ENCODE peak calls at places on chromosomes 5 and 9, in seven cellular contexts. D, B, L, H, W, U and C are unnamed samples.
A peak's percentile ranks its signal among the peaks of the same experiment; 100 is the strongest.

GRCh38 chr9:129027685-129028191 is 393 bp downstream of the SH3GLB2 start:
- DNase-seq in W (peak; percentile 87), H (peak; percentile 74), D (no peak), B (no peak), U (peak; percentile 32), L (no peak), C (no peak)

GRCh38 chr5:132828846-132829494 is 1.5 kb downstream of the SHROOM1 start:
- DNase-seq in U (no peak), W (no peak), B (no peak), L (no peak), D (no peak), H (no peak), C (no peak)

GRCh38 chr5:134432677-134433359 is 21.1 kb upstream of the CDKN2AIPNL start:
- DNase-seq in B (peak; percentile 67), L (peak; percentile 77), U (no peak), D (no peak), W (no peak), H (no peak), C (no peak)

GRCh38 chr9:37566716-37567115 is 9.5 kb downstream of the FBXO10 start:
- DNase-seq in B (no peak), D (no peak), W (no peak), H (no peak), U (no peak), L (no peak), C (no peak)

GRCh38 chr5:28603869-28604268 is 1565.5 kb upstream of the CDH9 start:
- DNase-seq in H (no peak), B (no peak), L (no peak), U (no peak), W (no peak), D (no peak), C (no peak)

GRCh38 chr9:38643456-38644173 is 23.2 kb upstream of the ANKRD18A start:
- DNase-seq in W (no peak), L (no peak), H (no peak), B (no peak), D (no peak), U (no peak), C (no peak)

GRCh38 chr9:134618163-134618822 is 23.3 kb upstream of the COL5A1 start:
- DNase-seq in U (peak; percentile 24), W (peak; percentile 73), D (no peak), B (no peak), L (peak; percentile 42), H (no peak), C (no peak)

GRCh38 chr9:82961504-82962125 is 101.3 kb downstream of the RASEF start:
- DNase-seq in D (peak; percentile 70), U (peak; percentile 44), B (peak; percentile 70), W (no peak), H (peak; percentile 75), L (peak; percentile 91), C (peak; percentile 61)

GRCh38 chr9:90593646-90594045 is 49.0 kb downstream of the DIRAS2 start:
- DNase-seq in W (no peak), H (no peak), D (no peak), U (no peak), L (no peak), B (no peak), C (no peak)

GRCh38 chr5:110687485-110687884 is 39.0 kb downstream of the TMEM232 start:
- DNase-seq in L (no peak), U (no peak), D (no peak), W (no peak), B (no peak), H (no peak), C (no peak)

GRCh38 chr9:35651964-35652828 is 1.5 kb upstream of the SIT1 start:
- DNase-seq in L (no peak), U (no peak), B (peak; percentile 72), W (no peak), H (no peak), D (no peak), C (no peak)

DNA sequence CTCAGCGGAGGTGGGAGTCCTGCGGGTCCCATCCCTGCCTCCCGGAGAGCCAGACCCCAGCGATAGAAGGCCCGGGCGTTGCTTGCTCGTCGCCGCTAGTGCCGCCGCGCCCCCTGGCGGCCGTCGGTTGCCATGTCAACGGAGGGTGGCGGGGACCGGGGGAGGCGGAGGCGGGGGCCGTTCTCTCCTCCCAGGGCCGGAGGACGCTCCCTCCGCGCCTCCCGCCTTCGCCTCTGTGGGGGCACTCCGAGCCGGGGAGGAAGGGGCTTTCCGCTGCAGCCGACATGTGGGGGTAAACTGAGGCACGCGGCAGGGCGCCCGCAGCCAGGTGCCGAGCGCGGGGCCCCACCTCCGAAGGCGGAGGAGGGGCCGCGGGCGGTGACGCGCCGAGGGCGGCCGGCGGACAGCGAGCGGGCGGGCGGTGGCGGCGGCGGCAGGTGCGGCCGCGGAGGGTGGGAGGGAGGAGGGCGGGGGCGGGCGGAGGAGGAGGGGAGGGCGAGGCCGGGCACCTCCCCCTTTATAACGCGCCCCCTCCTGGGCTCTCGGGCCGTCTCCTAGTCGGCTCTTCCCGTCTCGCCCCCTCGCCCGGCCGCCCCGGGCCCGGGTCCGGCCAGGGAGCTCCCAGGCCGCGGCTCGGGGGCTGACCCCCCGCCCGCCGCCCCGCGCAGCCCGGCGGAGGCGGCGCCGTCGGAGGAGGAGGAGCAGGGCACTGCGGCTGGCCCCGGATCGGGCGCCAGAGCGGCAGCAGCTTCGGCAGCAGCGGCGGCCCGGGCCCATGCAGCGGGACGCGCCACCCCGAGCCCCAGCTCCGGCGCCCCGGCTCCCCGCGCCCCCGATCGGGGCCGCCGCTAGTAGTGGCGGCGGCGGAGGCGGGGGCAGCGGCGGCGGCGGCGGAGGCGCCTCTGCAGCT is 556 bp upstream of the CDK9 start:
- DNase-seq in W (peak; percentile 97), B (peak; percentile 64), H (peak; percentile 89), D (peak; percentile 70), U (peak; percentile 81), L (peak; percentile 96), C (peak; percentile 91)
- H3K9me3 ChIP-seq in W (no peaks in the 10 kb centered on the region), B (no peaks in the 10 kb centered on the region), H (no peaks in the 10 kb centered on the region), D (no peaks in the 10 kb centered on the region), U (no peaks in the 10 kb centered on the region), L (no peaks in the 10 kb centered on the region), C (no peaks in the 10 kb centered on the region)

GRCh38 chr5:31638286-31638685 is 645 bp upstream of the PDZD2 start:
- DNase-seq in W (peak; percentile 86), U (no peak), D (no peak), H (no peak), L (no peak), B (no peak), C (peak; percentile 31)

GRCh38 chr5:31640024-31640423 is 1.1 kb downstream of the PDZD2 start:
- DNase-seq in U (no peak), W (no peak), B (no peak), L (peak; percentile 70), D (no peak), H (no peak), C (no peak)

GRCh38 chr5:31637851-31638250 is 1.1 kb upstream of the PDZD2 start:
- DNase-seq in U (no peak), L (no peak), B (no peak), D (no peak), H (no peak), W (no peak), C (no peak)

GRCh38 chr5:31639488-31640011 is 619 bp downstream of the PDZD2 start:
- DNase-seq in W (no peak), U (no peak), L (peak; percentile 77), B (no peak), D (no peak), H (no peak), C (no peak)

GRCh38 chr5:31638748-31639418 is at the start of gene PDZD2:
- DNase-seq in U (peak; percentile 72), W (peak; percentile 90), H (peak; percentile 43), D (peak; percentile 90), B (peak; percentile 46), L (peak; percentile 92), C (peak; percentile 85)
- H3K4me3 ChIP-seq in U (peak within 1 kb of the TSS; percentile 78), W (peak within 1 kb of the TSS; percentile 77), H (peak within 1 kb of the TSS; percentile 68), D (peak within 1 kb of the TSS; percentile 48), B (peak within 1 kb of the TSS; percentile 57), L (peak within 1 kb of the TSS; percentile 85), C (peak within 1 kb of the TSS; percentile 88)

GRCh38 chr9:92850898-92851297 is 26.9 kb downstream of the ZNF484 start:
- DNase-seq in W (no peak), U (no peak), L (no peak), H (peak; percentile 15), B (no peak), D (no peak), C (no peak)

DNA sequence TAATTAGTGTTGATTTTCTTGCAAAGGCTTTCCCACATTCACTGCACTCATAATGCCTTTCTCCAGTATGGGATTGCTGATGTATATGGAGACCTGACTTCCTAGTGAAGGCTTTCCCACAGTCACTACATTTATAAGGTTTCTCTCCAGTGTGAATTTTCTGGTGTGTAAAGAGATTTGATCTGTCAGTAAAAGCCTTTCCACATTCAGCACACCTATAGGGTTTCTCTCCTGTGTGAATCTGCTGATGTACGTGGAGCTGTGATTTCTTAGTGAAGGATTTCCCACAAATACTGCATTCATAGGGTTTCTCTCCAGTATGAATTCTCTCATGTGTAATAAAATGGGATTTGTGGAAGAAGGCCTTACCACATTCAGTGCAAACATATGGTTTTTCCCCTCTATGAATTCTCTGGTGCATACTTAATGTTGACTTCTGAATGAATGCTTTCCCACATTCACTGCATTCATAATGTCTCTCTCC is 31.1 kb downstream of the ZNF484 start:
- DNase-seq in D (no peak), L (no peak), W (no peak), B (no peak), H (no peak), U (no peak), C (no peak)
- H3K9me3 ChIP-seq in D (peaks cover 17% of the 10 kb centered on the region), L (peaks cover 87% of the 10 kb centered on the region), W (peaks cover 11% of the 10 kb centered on the region), B (peaks cover 47% of the 10 kb centered on the region), H (peaks cover 44% of the 10 kb centered on the region), U (peaks cover 7% of the 10 kb centered on the region), C (peaks cover 82% of the 10 kb centered on the region)

GRCh38 chr5:150946351-150946905 is 41.6 kb upstream of the ZNF300 start:
- DNase-seq in B (peak; percentile 39), D (no peak), L (no peak), U (peak; percentile 80), W (peak; percentile 94), H (no peak), C (peak; percentile 92)

GRCh38 chr5:150948539-150948938 is 43.8 kb upstream of the ZNF300 start:
- DNase-seq in D (no peak), B (no peak), U (no peak), W (no peak), H (no peak), L (no peak), C (no peak)

GRCh38 chr5:150945947-150946346 is 41.2 kb upstream of the ZNF300 start:
- DNase-seq in L (no peak), D (no peak), W (no peak), B (no peak), H (no peak), U (no peak), C (no peak)

GRCh38 chr5:150945501-150945900 is 40.7 kb upstream of the ZNF300 start:
- DNase-seq in D (no peak), U (no peak), W (no peak), H (no peak), L (no peak), B (peak; percentile 5), C (no peak)
- H3K4me3 ChIP-seq in D (no peak overlapping the region), U (peak overlapping the region; percentile 65), W (peak overlapping the region; percentile 36), H (no peak overlapping the region), L (no peak overlapping the region), B (no peak overlapping the region), C (peak overlapping the region; percentile 83)

GRCh38 chr5:17897776-17898175 is 263.5 kb downstream of the TAF11L14 start:
- DNase-seq in U (no peak), W (no peak), L (no peak), B (no peak), H (no peak), D (no peak), C (no peak)
- H3K9me3 ChIP-seq in U (no peaks in the 10 kb centered on the region), W (peaks cover 1% of the 10 kb centered on the region), L (peaks cover 4% of the 10 kb centered on the region), B (no peaks in the 10 kb centered on the region), H (no peaks in the 10 kb centered on the region), D (no peaks in the 10 kb centered on the region), C (no peaks in the 10 kb centered on the region)

GRCh38 chr5:103721183-103721582 is 158.6 kb upstream of the NUDT12 start:
- DNase-seq in H (no peak), W (no peak), D (no peak), L (no peak), U (no peak), B (no peak), C (no peak)
- H3K4me3 ChIP-seq in H (no peak overlapping the region), W (no peak overlapping the region), D (no peak overlapping the region), L (peak overlapping the region; percentile 61), U (no peak overlapping the region), B (no peak overlapping the region), C (no peak overlapping the region)